ENCODE peak calls at places on chromosome 2, in seven cellular contexts. One of them, this sample, is unnamed.

GRCh38 chr2:64454316-64455030 is 511 bp downstream of the LGALSL start:
- DNase-seq in spleen: peak; percentile 90
- DNase-seq in heart left ventricle: peak; percentile 51
- DNase-seq in right atrium auricular region: no peak
- DNase-seq in IMR-90: peak; percentile 36
- DNase-seq in testis: peak; percentile 79
- DNase-seq in hepatocyte: peak; percentile 82
- DNase-seq in this sample: peak; percentile 56

GRCh38 chr2:200509608-200510433 is at the start of gene KCTD18:
- DNase-seq in spleen: peak; percentile 100
- DNase-seq in heart left ventricle: peak; percentile 96
- DNase-seq in right atrium auricular region: peak; percentile 86
- DNase-seq in IMR-90: peak; percentile 80
- DNase-seq in testis: peak; percentile 94
- DNase-seq in hepatocyte: peak; percentile 95
- DNase-seq in this sample: peak; percentile 91

GRCh38 chr2:109703076-109703475 is 88.9 kb downstream of the SOWAHC start:
- DNase-seq in spleen: no peak
- DNase-seq in heart left ventricle: no peak
- DNase-seq in right atrium auricular region: no peak
- DNase-seq in IMR-90: no peak
- DNase-seq in testis: no peak
- DNase-seq in hepatocyte: no peak
- DNase-seq in this sample: no peak

GRCh38 chr2:230134496-230135073 is 65.9 kb upstream of the SLC16A14 start:
- DNase-seq in spleen: no peak
- DNase-seq in heart left ventricle: no peak
- DNase-seq in right atrium auricular region: no peak
- DNase-seq in IMR-90: peak; percentile 66
- DNase-seq in testis: no peak
- DNase-seq in hepatocyte: no peak
- DNase-seq in this sample: no peak

GRCh38 chr2:196119926-196120325 is 51.3 kb upstream of the DNAH7 start:
- DNase-seq in spleen: no peak
- DNase-seq in heart left ventricle: no peak
- DNase-seq in right atrium auricular region: no peak
- DNase-seq in IMR-90: no peak
- DNase-seq in testis: no peak
- DNase-seq in hepatocyte: no peak
- DNase-seq in this sample: no peak

GRCh38 chr2:153487482-153487881 is 8.9 kb upstream of the RPRM start:
- DNase-seq in spleen: no peak
- DNase-seq in heart left ventricle: no peak
- DNase-seq in right atrium auricular region: no peak
- DNase-seq in IMR-90: no peak
- DNase-seq in testis: no peak
- DNase-seq in hepatocyte: no peak
- DNase-seq in this sample: no peak

GRCh38 chr2:20530520-20530919 is 83.6 kb downstream of the RHOB start:
- DNase-seq in spleen: peak; percentile 56
- DNase-seq in heart left ventricle: no peak
- DNase-seq in right atrium auricular region: no peak
- DNase-seq in IMR-90: no peak
- DNase-seq in testis: no peak
- DNase-seq in hepatocyte: no peak
- DNase-seq in this sample: no peak

GRCh38 chr2:42663106-42663755 is 94.8 kb downstream of the MTA3 start:
- DNase-seq in spleen: peak; percentile 85
- DNase-seq in heart left ventricle: peak; percentile 58
- DNase-seq in right atrium auricular region: peak; percentile 59
- DNase-seq in IMR-90: peak; percentile 77
- DNase-seq in testis: peak; percentile 81
- DNase-seq in hepatocyte: peak; percentile 85
- DNase-seq in this sample: peak; percentile 86

GRCh38 chr2:101012706-101013181 is 10.7 kb downstream of the RPL31 start:
- DNase-seq in spleen: no peak
- DNase-seq in heart left ventricle: no peak
- DNase-seq in right atrium auricular region: no peak
- DNase-seq in IMR-90: peak; percentile 45
- DNase-seq in testis: peak; percentile 54
- DNase-seq in hepatocyte: peak; percentile 63
- DNase-seq in this sample: peak; percentile 58

GRCh38 chr2:73972846-73973245 is 11.9 kb upstream of the TET3 start:
- DNase-seq in spleen: no peak
- DNase-seq in heart left ventricle: no peak
- DNase-seq in right atrium auricular region: no peak
- DNase-seq in IMR-90: no peak
- DNase-seq in testis: no peak
- DNase-seq in hepatocyte: no peak
- DNase-seq in this sample: no peak

GRCh38 chr2:234305846-234306245 is 191.0 kb downstream of the ARL4C start:
- DNase-seq in spleen: no peak
- DNase-seq in heart left ventricle: no peak
- DNase-seq in right atrium auricular region: no peak
- DNase-seq in IMR-90: peak; percentile 41
- DNase-seq in testis: no peak
- DNase-seq in hepatocyte: no peak
- DNase-seq in this sample: no peak

GRCh38 chr2:112698834-112699515 is 21.8 kb upstream of the NT5DC4 start:
- DNase-seq in spleen: no peak
- DNase-seq in heart left ventricle: no peak
- DNase-seq in right atrium auricular region: no peak
- DNase-seq in IMR-90: no peak
- DNase-seq in testis: no peak
- DNase-seq in hepatocyte: no peak
- DNase-seq in this sample: no peak

DNA sequence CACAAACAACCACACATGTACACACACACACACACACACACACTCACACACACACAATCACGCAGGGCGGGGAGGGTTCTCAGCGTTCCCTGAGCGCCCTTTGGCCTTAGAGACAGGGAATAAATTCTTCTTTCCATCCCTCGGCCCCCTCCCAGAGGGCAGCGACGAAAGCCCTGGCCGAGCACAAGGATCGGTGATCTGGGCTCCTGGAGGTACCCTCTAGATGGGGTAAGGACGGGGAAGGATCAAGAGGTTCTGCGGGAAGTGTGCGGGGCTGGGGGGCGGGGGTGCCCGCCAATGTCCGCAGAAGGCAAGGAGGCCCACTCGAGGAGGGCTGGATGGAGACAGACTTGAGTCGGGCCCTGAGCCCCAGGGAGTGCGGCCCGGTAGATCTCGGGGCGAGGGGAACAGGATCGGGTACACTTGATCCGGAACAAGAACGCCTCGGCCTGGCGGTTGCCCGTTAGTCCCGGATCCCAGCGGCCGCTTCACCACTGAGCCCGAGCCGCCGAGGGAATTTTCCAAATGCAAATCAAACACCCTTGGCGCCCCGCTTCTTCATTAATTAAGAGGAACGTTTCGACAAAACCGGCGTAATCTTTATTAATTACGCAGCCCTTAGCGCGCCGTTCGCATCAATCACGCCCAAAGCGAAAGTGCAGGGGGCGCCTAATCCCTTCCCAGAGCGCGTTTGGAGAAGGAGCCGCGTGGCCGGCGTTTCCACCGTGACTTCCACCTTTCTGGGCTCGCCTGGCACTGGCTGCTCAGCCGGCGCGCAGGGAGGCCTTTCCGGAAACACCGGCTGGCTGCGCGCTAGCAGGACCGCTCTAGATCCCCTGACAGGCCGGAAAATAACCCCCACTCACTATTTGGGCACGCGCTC is 7.0 kb upstream of the PAX3 start:
- DNase-seq in spleen: peak; percentile 78
- DNase-seq in heart left ventricle: peak; percentile 29
- DNase-seq in right atrium auricular region: no peak
- DNase-seq in IMR-90: no peak
- DNase-seq in testis: no peak
- DNase-seq in hepatocyte: no peak
- DNase-seq in this sample: peak; percentile 65
- H3K9me3 ChIP-seq in spleen: no peaks in the 10 kb centered on the region
- H3K9me3 ChIP-seq in heart left ventricle: no peaks in the 10 kb centered on the region
- H3K9me3 ChIP-seq in right atrium auricular region: no peaks in the 10 kb centered on the region
- H3K9me3 ChIP-seq in IMR-90: peaks cover 15% of the 10 kb centered on the region
- H3K9me3 ChIP-seq in testis: no peaks in the 10 kb centered on the region
- H3K9me3 ChIP-seq in hepatocyte: no peaks in the 10 kb centered on the region
- H3K9me3 ChIP-seq in this sample: no peaks in the 10 kb centered on the region

GRCh38 chr2:11228692-11229091 is 73.4 kb downstream of the SLC66A3 start:
- DNase-seq in spleen: no peak
- DNase-seq in heart left ventricle: no peak
- DNase-seq in right atrium auricular region: no peak
- DNase-seq in IMR-90: no peak
- DNase-seq in testis: no peak
- DNase-seq in hepatocyte: no peak
- DNase-seq in this sample: no peak

GRCh38 chr2:11220445-11220844 is 65.2 kb downstream of the SLC66A3 start:
- DNase-seq in spleen: no peak
- DNase-seq in heart left ventricle: no peak
- DNase-seq in right atrium auricular region: no peak
- DNase-seq in IMR-90: no peak
- DNase-seq in testis: no peak
- DNase-seq in hepatocyte: no peak
- DNase-seq in this sample: no peak

GRCh38 chr2:11222845-11223244 is 67.6 kb downstream of the SLC66A3 start:
- DNase-seq in spleen: no peak
- DNase-seq in heart left ventricle: no peak
- DNase-seq in right atrium auricular region: no peak
- DNase-seq in IMR-90: no peak
- DNase-seq in testis: no peak
- DNase-seq in hepatocyte: no peak
- DNase-seq in this sample: no peak

GRCh38 chr2:11227595-11227994 is 72.3 kb downstream of the SLC66A3 start:
- DNase-seq in spleen: no peak
- DNase-seq in heart left ventricle: no peak
- DNase-seq in right atrium auricular region: no peak
- DNase-seq in IMR-90: no peak
- DNase-seq in testis: no peak
- DNase-seq in hepatocyte: no peak
- DNase-seq in this sample: no peak

GRCh38 chr2:11224887-11225286 is 69.6 kb downstream of the SLC66A3 start:
- DNase-seq in spleen: no peak
- DNase-seq in heart left ventricle: no peak
- DNase-seq in right atrium auricular region: no peak
- DNase-seq in IMR-90: no peak
- DNase-seq in testis: no peak
- DNase-seq in hepatocyte: no peak
- DNase-seq in this sample: no peak
- H3K27ac ChIP-seq in spleen: no peak overlapping the region
- H3K27ac ChIP-seq in heart left ventricle: no peak overlapping the region
- H3K27ac ChIP-seq in right atrium auricular region: no peak overlapping the region
- H3K27ac ChIP-seq in IMR-90: no peak overlapping the region
- H3K27ac ChIP-seq in testis: no peak overlapping the region
- H3K27ac ChIP-seq in hepatocyte: no peak overlapping the region
- H3K27ac ChIP-seq in this sample: no peak overlapping the region

DNA sequence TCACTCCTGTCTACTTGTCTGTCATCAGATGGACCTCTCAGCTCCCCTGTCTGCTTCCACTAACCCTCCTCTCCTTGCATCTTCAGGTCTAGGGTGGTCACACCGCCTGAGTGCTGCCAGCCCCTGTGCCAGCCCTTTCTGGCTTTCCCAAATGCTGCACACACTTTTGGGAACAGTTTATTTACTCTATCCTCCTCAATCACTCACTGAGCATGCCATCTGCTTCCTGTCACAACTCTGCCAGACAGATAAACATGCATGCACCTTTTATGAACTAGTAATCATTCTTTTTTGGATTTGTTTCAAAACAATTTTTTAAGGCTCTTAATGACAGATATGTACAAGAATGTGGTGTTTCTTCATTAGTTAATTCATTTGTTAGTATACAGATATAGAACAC is 56.3 kb upstream of the CCDC195 start:
- DNase-seq in spleen: no peak
- DNase-seq in heart left ventricle: no peak
- DNase-seq in right atrium auricular region: no peak
- DNase-seq in IMR-90: no peak
- DNase-seq in testis: no peak
- DNase-seq in hepatocyte: no peak
- DNase-seq in this sample: no peak
- H3K36me3 ChIP-seq in spleen: peaks cover 100% of the 10 kb centered on the region
- H3K36me3 ChIP-seq in heart left ventricle: no peaks in the 10 kb centered on the region
- H3K36me3 ChIP-seq in right atrium auricular region: no peaks in the 10 kb centered on the region
- H3K36me3 ChIP-seq in IMR-90: peaks cover 25% of the 10 kb centered on the region
- H3K36me3 ChIP-seq in testis: no peaks in the 10 kb centered on the region
- H3K36me3 ChIP-seq in hepatocyte: no peaks in the 10 kb centered on the region
- H3K36me3 ChIP-seq in this sample: no peaks in the 10 kb centered on the region

GRCh38 chr2:67802824-67803223 is 260.0 kb downstream of the C1D start:
- DNase-seq in spleen: no peak
- DNase-seq in heart left ventricle: no peak
- DNase-seq in right atrium auricular region: no peak
- DNase-seq in IMR-90: no peak
- DNase-seq in testis: no peak
- DNase-seq in hepatocyte: no peak
- DNase-seq in this sample: no peak

GRCh38 chr2:67802296-67802695 is 260.5 kb downstream of the C1D start:
- DNase-seq in spleen: no peak
- DNase-seq in heart left ventricle: no peak
- DNase-seq in right atrium auricular region: no peak
- DNase-seq in IMR-90: no peak
- DNase-seq in testis: no peak
- DNase-seq in hepatocyte: no peak
- DNase-seq in this sample: no peak

GRCh38 chr2:67812682-67813081 is 250.1 kb downstream of the C1D start:
- DNase-seq in spleen: no peak
- DNase-seq in heart left ventricle: no peak
- DNase-seq in right atrium auricular region: no peak
- DNase-seq in IMR-90: no peak
- DNase-seq in testis: no peak
- DNase-seq in hepatocyte: no peak
- DNase-seq in this sample: no peak

GRCh38 chr2:67808112-67808511 is 254.7 kb downstream of the C1D start:
- DNase-seq in spleen: no peak
- DNase-seq in heart left ventricle: no peak
- DNase-seq in right atrium auricular region: no peak
- DNase-seq in IMR-90: no peak
- DNase-seq in testis: no peak
- DNase-seq in hepatocyte: no peak
- DNase-seq in this sample: no peak

DNA sequence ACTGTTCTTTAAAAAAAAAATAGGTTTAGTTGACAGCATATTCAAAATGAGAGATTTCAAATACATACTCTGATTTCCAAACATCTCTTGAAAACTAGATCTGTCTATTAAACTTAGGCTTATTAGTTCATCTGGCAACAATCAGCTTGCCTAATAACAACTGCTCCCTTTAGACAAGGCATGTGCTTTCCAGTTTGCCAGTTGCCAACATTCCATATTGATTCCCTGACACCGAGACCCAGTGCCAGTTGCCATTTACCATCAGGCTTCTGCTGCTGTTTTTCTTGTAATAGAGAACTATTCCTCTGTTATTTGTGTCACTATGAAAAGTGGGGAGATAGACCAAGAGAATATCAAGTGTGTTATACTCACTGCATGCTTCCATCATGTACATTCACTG is 256.0 kb downstream of the C1D start:
- DNase-seq in spleen: no peak
- DNase-seq in heart left ventricle: no peak
- DNase-seq in right atrium auricular region: no peak
- DNase-seq in IMR-90: no peak
- DNase-seq in testis: no peak
- DNase-seq in hepatocyte: no peak
- DNase-seq in this sample: no peak
- H3K9me3 ChIP-seq in spleen: no peaks in the 10 kb centered on the region
- H3K9me3 ChIP-seq in heart left ventricle: peaks cover 7% of the 10 kb centered on the region
- H3K9me3 ChIP-seq in right atrium auricular region: peaks cover 16% of the 10 kb centered on the region
- H3K9me3 ChIP-seq in IMR-90: peaks cover 2% of the 10 kb centered on the region
- H3K9me3 ChIP-seq in testis: no peaks in the 10 kb centered on the region
- H3K9me3 ChIP-seq in hepatocyte: no peaks in the 10 kb centered on the region
- H3K9me3 ChIP-seq in this sample: no peaks in the 10 kb centered on the region

GRCh38 chr2:148022351-148022750 is 1.5 kb downstream of the MBD5 start:
- DNase-seq in spleen: no peak
- DNase-seq in heart left ventricle: no peak
- DNase-seq in right atrium auricular region: no peak
- DNase-seq in IMR-90: no peak
- DNase-seq in testis: no peak
- DNase-seq in hepatocyte: no peak
- DNase-seq in this sample: no peak
- H3K27ac ChIP-seq in spleen: peak overlapping the region; percentile 98
- H3K27ac ChIP-seq in heart left ventricle: no peak overlapping the region
- H3K27ac ChIP-seq in right atrium auricular region: no peak overlapping the region
- H3K27ac ChIP-seq in IMR-90: no peak overlapping the region
- H3K27ac ChIP-seq in testis: no peak overlapping the region
- H3K27ac ChIP-seq in hepatocyte: peak overlapping the region; percentile 94
- H3K27ac ChIP-seq in this sample: peak overlapping the region; percentile 86

This sample was measured in cardiac muscle cell.